ENCODE peak calls at places on chromosomes 12 and 14, in seven cellular contexts. I is HCT116; C is tibial artery; H is CD4-positive, alpha-beta T cell; A is endodermal cell; J is type B pancreatic cell; R is activated B cell treated with CpG ODN at 0.5 μM for 24 hours. P is an unnamed sample.

GRCh38 chr14:52862652-52863338 is 71.4 kb upstream of the GNPNAT1 start:
- DNase-seq in C (no peak), R (no peak), J (no peak), A (no peak), H (no peak), I (no peak), P (no peak)

GRCh38 chr12:46218509-46219095 is 50.2 kb downstream of the SLC38A1 start:
- DNase-seq in R (no peak), H (no peak), C (no peak), A (no peak), I (no peak), J (no peak), P (no peak)

GRCh38 chr12:11765817-11766794 is 116.6 kb downstream of the ETV6 start:
- DNase-seq in R (peak), I (no peak), C (no peak), H (no peak), A (peak), J (no peak), P (peak)

GRCh38 chr14:95185452-95186392 is 28.4 kb upstream of the DICER1 start:
- DNase-seq in C (peak), H (no peak), I (no peak), J (no peak), R (no peak), A (no peak), P (no peak)

GRCh38 chr12:101939856-101940265 is 62.5 kb downstream of the DRAM1 start:
- DNase-seq in R (no peak), I (peak), C (peak), A (peak), J (no peak), H (peak), P (peak)

GRCh38 chr12:98439471-98440164 is 75.8 kb upstream of the TMPO start:
- DNase-seq in I (no peak), H (no peak), A (peak), C (no peak), R (no peak), J (peak), P (peak)

GRCh38 chr12:45282411-45282810 is 66.5 kb downstream of the ANO6 start:
- DNase-seq in J (no peak), I (no peak), A (no peak), C (no peak), R (no peak), H (no peak), P (no peak)

GRCh38 chr14:77088645-77089044 is 9.4 kb upstream of the CIPC start:
- DNase-seq in A (peak), R (no peak), J (no peak), C (no peak), I (no peak), H (no peak), P (no peak)

GRCh38 chr12:198708-199107 is 15.2 kb downstream of the SLC6A12 start:
- DNase-seq in J (no peak), R (no peak), I (no peak), C (no peak), H (no peak), A (no peak), P (no peak)

DNA sequence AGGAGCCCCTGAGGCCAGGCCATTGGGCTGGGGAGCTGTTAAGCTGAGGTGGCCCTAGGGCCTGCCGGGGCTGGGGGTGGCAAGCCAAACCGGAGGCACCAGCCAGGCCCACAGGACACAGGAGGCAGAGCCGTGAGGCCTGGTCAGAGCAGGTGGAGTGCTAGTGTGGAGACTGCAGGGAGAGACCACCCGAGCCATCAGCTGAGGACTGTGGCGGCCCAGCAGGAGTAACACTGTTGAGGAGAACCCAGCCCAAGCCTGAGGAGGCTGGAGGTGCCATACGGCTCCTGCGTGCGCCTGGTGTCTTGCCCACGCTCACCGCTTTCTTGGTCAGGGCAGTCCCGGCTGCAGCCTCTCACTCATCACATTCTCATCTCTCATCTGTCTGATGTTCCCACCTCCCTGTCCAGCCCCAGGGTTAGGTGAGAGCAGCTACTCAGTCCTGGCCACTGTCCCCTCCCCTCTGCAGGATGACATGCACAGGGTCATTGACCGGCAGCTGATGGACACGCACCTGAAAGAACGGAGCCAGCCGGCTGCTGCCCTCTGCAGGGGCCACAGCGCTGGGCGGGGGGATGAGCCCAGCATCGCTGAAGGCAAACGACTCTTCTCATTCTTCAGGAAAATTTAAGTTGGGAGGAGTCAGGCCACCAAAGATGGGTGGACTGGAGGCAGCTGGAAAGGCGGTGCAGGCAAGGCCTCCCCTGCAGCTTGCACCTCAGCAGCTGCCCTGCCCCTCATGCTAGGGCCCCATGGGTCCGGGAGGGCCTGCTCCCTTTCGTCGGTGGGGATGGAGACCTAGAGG is 23.8 kb downstream of the RAB35 start:
- DNase-seq in J (no peak), H (no peak), I (no peak), C (no peak), R (no peak), A (no peak), P (no peak)
- TF ChIP-seq CTCF in J (no peak), H (no peak), I (no peak), C (no peak), R (no peak), A (no peak), P (no peak)

GRCh38 chr12:108689314-108690190 is 41.8 kb downstream of the CORO1C start:
- DNase-seq in A (no peak), J (no peak), C (peak), I (peak), H (no peak), R (no peak), P (no peak)
- TF ChIP-seq CTCF in A (no peak), J (no peak), C (no peak), I (no peak), H (peak), R (no peak), P (no peak)

GRCh38 chr12:93242154-93242958 is 135.4 kb upstream of the NUDT4 start:
- DNase-seq in A (no peak), I (no peak), R (no peak), J (no peak), C (no peak), H (no peak), P (no peak)
- TF ChIP-seq CTCF in A (peak), I (no peak), R (no peak), J (peak), C (no peak), H (no peak), P (no peak)

GRCh38 chr14:104096318-104096717 is 10.8 kb downstream of the ASPG start:
- DNase-seq in A (no peak), R (no peak), H (no peak), I (no peak), C (no peak), J (no peak), P (no peak)

GRCh38 chr14:104098272-104099095 is 13.0 kb downstream of the ASPG start:
- DNase-seq in J (no peak), I (no peak), A (no peak), C (no peak), R (no peak), H (no peak), P (no peak)

GRCh38 chr14:104095426-104096310 is 10.2 kb downstream of the ASPG start:
- DNase-seq in H (no peak), I (no peak), C (no peak), J (no peak), R (no peak), A (no peak), P (no peak)

GRCh38 chr14:104094709-104095425 is 9.4 kb downstream of the ASPG start:
- DNase-seq in J (peak), A (peak), C (no peak), R (peak), I (no peak), H (peak), P (peak)

DNA sequence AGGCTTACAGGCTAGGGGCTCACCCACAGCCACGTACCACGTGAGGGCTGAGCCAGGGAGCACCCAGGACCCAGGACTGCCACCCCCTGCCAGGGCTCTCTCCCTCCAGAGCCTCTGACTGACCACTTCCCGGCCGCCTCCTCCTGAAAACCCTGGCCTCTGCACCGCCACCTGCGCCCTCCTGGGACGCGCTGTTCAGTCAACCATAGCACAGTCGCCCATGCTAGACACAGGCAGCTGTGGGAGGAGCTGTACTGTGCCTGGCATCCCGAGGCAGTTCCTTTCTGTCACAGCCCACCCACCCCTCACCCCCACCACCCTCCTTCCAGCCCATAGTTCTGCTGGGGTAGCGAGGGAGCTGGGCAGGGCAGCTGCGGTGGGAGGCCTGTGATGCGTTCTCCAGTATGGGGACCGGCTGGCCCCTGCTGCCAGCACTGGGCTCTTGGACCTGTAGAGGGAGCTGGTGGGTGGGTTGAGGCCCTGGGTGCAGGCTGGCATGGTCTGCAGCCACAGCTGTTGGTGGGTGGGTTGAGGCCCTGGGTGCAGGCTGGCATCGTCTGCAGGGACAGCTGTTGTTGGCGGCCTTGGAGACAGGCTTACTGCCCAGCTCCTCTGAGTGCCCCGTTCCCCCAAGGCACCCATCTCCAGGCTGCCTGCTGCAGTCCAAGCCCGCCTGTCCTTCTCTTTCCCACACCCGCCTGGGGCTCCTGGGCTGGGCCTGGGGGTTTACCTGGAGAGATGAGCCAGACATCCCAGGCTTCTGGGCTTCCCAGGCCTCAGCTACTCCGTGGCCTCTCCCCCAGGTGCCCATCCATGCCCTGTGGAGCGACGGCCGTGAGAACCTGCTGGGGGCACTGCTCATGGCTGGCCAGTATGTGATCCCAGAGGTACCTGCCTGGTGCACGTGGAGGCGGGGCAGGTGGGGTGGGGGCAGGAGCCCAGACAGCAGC is 11.5 kb downstream of the ASPG start:
- DNase-seq in I (no peak), R (no peak), C (no peak), H (no peak), J (no peak), A (peak), P (peak)
- TF ChIP-seq CTCF in I (no peak), R (no peak), C (no peak), H (no peak), J (peak), A (peak), P (no peak)

GRCh38 chr14:41167040-41167439 is 439.6 kb upstream of the LRFN5 start:
- DNase-seq in A (peak), J (no peak), C (no peak), I (no peak), H (no peak), R (no peak), P (no peak)
- TF ChIP-seq CTCF in A (peak), J (no peak), C (no peak), I (no peak), H (no peak), R (no peak), P (no peak)

GRCh38 chr12:29888777-29889176 is 105.0 kb upstream of the TMTC1 start:
- DNase-seq in I (no peak), J (no peak), A (no peak), C (no peak), R (no peak), H (no peak), P (no peak)

GRCh38 chr12:29891792-29892191 is 108.0 kb upstream of the TMTC1 start:
- DNase-seq in A (no peak), I (no peak), R (no peak), C (no peak), H (no peak), J (no peak), P (no peak)

GRCh38 chr12:29893002-29893401 is 109.3 kb upstream of the TMTC1 start:
- DNase-seq in R (no peak), H (no peak), I (no peak), C (no peak), J (no peak), A (no peak), P (no peak)

GRCh38 chr12:29889737-29890136 is 106.0 kb upstream of the TMTC1 start:
- DNase-seq in A (peak), H (no peak), I (peak), R (no peak), J (no peak), C (peak), P (peak)
- TF ChIP-seq CTCF in A (peak), H (no peak), I (peak), R (no peak), J (peak), C (peak), P (peak)

GRCh38 chr14:21238823-21239518 is 30.3 kb downstream of the HNRNPC start:
- DNase-seq in J (no peak), A (no peak), H (no peak), I (no peak), R (no peak), C (no peak), P (no peak)

GRCh38 chr14:21236948-21237797 is 32.1 kb downstream of the HNRNPC start:
- DNase-seq in A (no peak), H (no peak), C (no peak), I (no peak), J (no peak), R (no peak), P (no peak)

GRCh38 chr14:21240417-21240816 is 28.8 kb downstream of the HNRNPC start:
- DNase-seq in H (no peak), J (no peak), C (no peak), I (no peak), R (no peak), A (no peak), P (no peak)

GRCh38 chr14:21244546-21244945 is 24.7 kb downstream of the HNRNPC start:
- DNase-seq in R (no peak), A (no peak), C (no peak), I (no peak), J (no peak), H (no peak), P (no peak)

GRCh38 chr14:21241218-21241819 is 27.9 kb downstream of the HNRNPC start:
- DNase-seq in I (no peak), H (no peak), J (no peak), A (no peak), R (no peak), C (no peak), P (no peak)
- TF ChIP-seq CTCF in I (no peak), H (peak), J (peak), A (peak), R (no peak), C (no peak), P (peak)

GRCh38 chr12:103495783-103496456 is at the start of gene C12orf42:
- DNase-seq in H (no peak), J (no peak), A (peak), C (no peak), I (peak), R (peak), P (peak)
- TF ChIP-seq CTCF in H (peak), J (peak), A (peak), C (no peak), I (peak), R (no peak), P (peak)

P was measured in endothelial cell.